ENCODE peak calls at places on chromosomes 4 and X, in eight cellular contexts. D, Z, E, A, B, V, K and H are unnamed samples.

GRCh38 chr4:8383451-8384160 is 56.9 kb downstream of the ACOX3 start:
- DNase-seq in K (no peak), V (peak), D (no peak), Z (no peak), B (peak), E (no peak), A (no peak), H (peak)

GRCh38 chrX:110268395-110268794 is 49.5 kb downstream of the AMMECR1 start:
- DNase-seq in A (no peak), V (no peak), D (no peak), K (no peak), B (no peak), E (no peak), Z (no peak), H (no peak)

GRCh38 chr4:110106946-110107325 is 91.5 kb downstream of the ELOVL6 start:
- DNase-seq in D (no peak), V (no peak), B (no peak), K (no peak), A (no peak), E (no peak), Z (no peak), H (no peak)

GRCh38 chr4:43835869-43836268 is 612.7 kb downstream of the KCTD8 start:
- DNase-seq in A (no peak), K (no peak), D (no peak), V (no peak), Z (no peak), B (no peak), E (no peak), H (no peak)

GRCh38 chrX:135327299-135327698 is 18.0 kb downstream of the ETDC start:
- DNase-seq in B (no peak), V (no peak), A (no peak), D (no peak), K (no peak), Z (no peak), E (no peak), H (no peak)

GRCh38 chr4:181006509-181007290 is 1236.5 kb upstream of the TENM3 start:
- DNase-seq in E (no peak), Z (no peak), V (no peak), D (no peak), B (no peak), K (no peak), A (no peak), H (no peak)

GRCh38 chrX:73838123-73838522 is 275.1 kb downstream of the CHIC1 start:
- DNase-seq in D (no peak), Z (no peak), K (no peak), B (no peak), A (no peak), E (no peak), V (no peak), H (no peak)

GRCh38 chr4:57044996-57045395 is 65.2 kb downstream of the IGFBP7 start:
- DNase-seq in V (no peak), A (no peak), D (no peak), K (no peak), B (no peak), E (no peak), Z (no peak), H (no peak)

GRCh38 chr4:113692809-113693411 is 68.6 kb downstream of the CAMK2D start:
- DNase-seq in K (no peak), E (no peak), B (no peak), A (no peak), Z (no peak), V (no peak), D (no peak), H (no peak)

DNA sequence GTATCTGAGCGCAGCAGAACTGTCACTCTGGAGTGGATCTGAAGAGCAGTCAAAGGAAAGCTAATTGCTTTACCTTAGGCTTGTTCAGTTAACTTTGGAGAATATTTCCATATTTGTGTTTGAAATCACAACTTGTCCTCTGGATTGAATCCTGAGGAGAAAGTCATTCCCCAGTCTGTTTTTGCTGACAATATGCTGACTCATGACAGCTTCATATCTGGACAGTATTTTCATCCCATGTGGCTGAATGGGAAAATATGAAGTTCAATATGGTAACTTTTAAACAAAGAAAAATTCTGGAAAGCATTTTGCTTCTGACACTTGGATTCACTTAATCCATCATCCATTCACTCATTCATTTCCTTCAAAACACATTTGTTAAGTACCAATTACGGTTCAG is 46.3 kb upstream of the MAGEC3 start:
- DNase-seq in E (no peak), D (no peak), V (no peak), B (no peak), K (no peak), Z (no peak), A (no peak), H (no peak)
- TF ChIP-seq POLR2A in E (no peak), D (no peak), V (no peak), B (no peak), K (no peak), Z (no peak), A (no peak), H (no peak)

GRCh38 chr4:128810871-128811570 is 1.5 kb downstream of the JADE1 start:
- DNase-seq in D (peak), B (peak), K (peak), V (peak), A (peak), Z (peak), E (peak), H (peak)
- TF ChIP-seq CTCF in D (no peak), B (no peak), K (no peak), V (no peak), A (no peak), Z (no peak), E (no peak), H (no peak)

GRCh38 chr4:139170932-139171331 is 6.1 kb downstream of the ELF2 start:
- DNase-seq in K (no peak), V (no peak), A (no peak), E (no peak), Z (no peak), B (no peak), D (no peak), H (no peak)

GRCh38 chr4:139176299-139177048 is 544 bp downstream of the ELF2 start:
- DNase-seq in A (peak), D (peak), V (peak), B (peak), Z (peak), E (no peak), K (peak), H (peak)

GRCh38 chr4:139175647-139176298 is 1.2 kb downstream of the ELF2 start:
- DNase-seq in E (no peak), A (no peak), D (no peak), B (no peak), V (no peak), Z (no peak), K (no peak), H (no peak)

GRCh38 chr4:139167774-139168444 is 9.1 kb downstream of the ELF2 start:
- DNase-seq in E (no peak), V (no peak), K (no peak), A (no peak), Z (no peak), B (no peak), D (no peak), H (no peak)

DNA sequence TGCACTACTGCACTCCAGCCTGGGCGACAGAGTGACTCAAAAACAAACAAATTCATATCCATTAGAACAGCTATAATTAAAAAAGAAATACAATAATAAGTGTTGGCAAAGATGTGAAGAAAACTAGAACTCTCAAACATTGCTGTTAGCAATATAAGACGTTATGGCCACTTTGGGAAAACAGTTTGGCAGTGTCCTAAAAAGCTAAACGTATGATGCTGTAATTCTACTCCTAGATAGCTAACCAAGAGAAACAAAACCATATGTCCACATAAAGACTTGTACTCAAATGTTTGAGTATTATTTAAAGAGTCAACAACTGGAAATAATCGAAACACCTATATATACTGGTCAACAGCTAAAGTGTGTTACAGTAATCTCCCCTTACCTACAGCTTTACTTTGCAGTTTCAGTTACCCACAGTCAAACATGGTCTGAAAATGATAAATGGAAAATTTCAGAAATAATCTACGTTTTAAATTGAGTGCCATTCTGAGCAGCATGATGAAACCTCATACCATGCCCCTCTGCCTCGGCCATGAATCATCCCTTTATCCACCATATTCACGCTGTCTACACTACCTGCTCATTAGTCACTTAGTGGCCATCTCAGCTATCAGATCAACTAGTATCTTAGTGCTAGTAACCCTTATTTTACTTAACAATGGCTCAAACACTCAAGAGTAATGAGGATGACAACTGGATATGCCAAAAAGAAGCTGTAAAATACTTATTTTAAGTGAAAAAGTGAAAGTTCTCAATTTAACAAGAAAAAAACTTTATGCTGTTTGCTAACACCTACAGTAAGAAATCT is 4.9 kb downstream of the ELF2 start:
- DNase-seq in K (no peak), B (no peak), E (no peak), V (no peak), A (no peak), D (no peak), Z (no peak), H (no peak)
- H3K27ac ChIP-seq in K (no peak), B (no peak), E (no peak), V (no peak), A (no peak), D (no peak), Z (no peak), H (no peak)

GRCh38 chr4:38802561-38803355 is 1.8 kb downstream of the TLR1 start:
- DNase-seq in K (no peak), V (no peak), B (no peak), E (no peak), D (no peak), Z (no peak), A (no peak), H (no peak)

GRCh38 chr4:38800956-38801450 is 3.6 kb downstream of the TLR1 start:
- DNase-seq in K (no peak), A (no peak), Z (no peak), D (no peak), V (no peak), E (no peak), B (no peak), H (no peak)

GRCh38 chr4:38803833-38804653 is 548 bp downstream of the TLR1 start:
- DNase-seq in A (no peak), E (no peak), D (no peak), B (no peak), V (no peak), Z (no peak), K (no peak), H (no peak)

GRCh38 chr4:38805530-38806145 is 1.0 kb upstream of the TLR1 start:
- DNase-seq in K (no peak), E (no peak), A (no peak), B (no peak), V (peak), D (no peak), Z (peak), H (peak)

GRCh38 chr4:38804654-38805295 is at the start of gene TLR1:
- DNase-seq in V (no peak), K (no peak), B (no peak), D (no peak), Z (no peak), E (no peak), A (no peak), H (no peak)
- TF ChIP-seq POLR2A in V (no peak), K (no peak), B (no peak), D (no peak), Z (peak), E (no peak), A (no peak), H (no peak)

GRCh38 chr4:85756938-85757337 is 282.0 kb downstream of the ARHGAP24 start:
- DNase-seq in V (no peak), K (no peak), A (no peak), E (no peak), Z (no peak), D (no peak), B (peak), H (no peak)
- TF ChIP-seq CTCF in V (no peak), K (no peak), A (no peak), E (peak), Z (peak), D (peak), B (no peak), H (no peak)

DNA sequence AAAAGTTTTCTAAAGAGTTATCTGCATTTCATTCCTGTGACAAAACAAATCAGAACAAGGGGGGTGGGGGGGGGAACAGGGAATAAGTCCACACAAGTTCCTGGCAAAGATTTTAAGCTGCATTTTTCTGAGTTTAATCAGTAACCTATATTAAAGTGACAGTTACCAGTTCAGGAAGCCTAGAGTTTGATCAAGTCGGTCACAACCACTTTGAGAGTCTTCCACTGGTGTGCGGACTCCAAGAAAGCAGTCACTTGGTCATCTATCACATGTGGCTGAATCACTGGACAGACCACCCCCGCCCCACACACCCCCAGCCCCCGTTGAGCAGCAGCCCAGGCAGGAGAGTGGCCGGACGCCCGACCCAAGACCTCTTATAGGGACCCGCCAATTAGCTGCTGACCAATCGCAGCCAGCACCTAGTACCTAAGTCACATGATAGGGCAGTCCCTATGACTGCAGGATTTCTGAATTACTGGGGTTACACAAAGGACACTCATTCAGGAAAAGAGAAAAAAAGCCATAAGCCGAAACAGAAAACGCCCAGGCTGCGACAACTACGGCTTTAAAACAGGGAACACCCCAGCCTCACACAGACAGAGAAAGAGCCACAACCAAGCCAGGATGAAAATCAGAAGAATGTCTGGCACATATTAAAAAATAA is 569.4 kb upstream of the DIPK2B start:
- DNase-seq in E (no peak), A (peak), B (peak), Z (peak), V (peak), D (peak), K (peak), H (peak)
- H3K27ac ChIP-seq in E (no peak), A (peak), B (peak), Z (peak), V (peak), D (peak), K (peak), H (no peak)

GRCh38 chrX:103254921-103255455 is at the start of gene TCEAL8:
- DNase-seq in D (peak), Z (peak), K (peak), V (peak), B (peak), E (peak), A (peak), H (peak)
- TF ChIP-seq POLR2A in D (peak), Z (peak), K (peak), V (peak), B (no peak), E (peak), A (no peak), H (no peak)